ENCODE peak calls at places on chromosomes 16 and 17, in five cellular contexts. B is AG08395, O is fibroblast of pulmonary artery, G is M059J, I is kidney glomerular epithelial cell. T is an unnamed sample.

GRCh38 chr17:41754066-41754465 is 19.6 kb upstream of the HAP1 start:
- DNase-seq in B (no peak), O (no peak), G (no peak), I (no peak), T (no peak)

GRCh38 chr17:35740997-35741931 is 9.8 kb downstream of the RASL10B start:
- DNase-seq in B (no peak), O (no peak), G (no peak), I (no peak), T (no peak)

GRCh38 chr17:50114849-50115357 is 15.1 kb downstream of the SAMD14 start:
- DNase-seq in B (peak), O (peak), G (peak), I (peak), T (peak)

GRCh38 chr16:56565023-56565477 is at the start of gene MT4:
- DNase-seq in B (no peak), O (no peak), G (no peak), I (no peak), T (no peak)

GRCh38 chr17:4833941-4834501 is 881 bp downstream of the MINK1 start:
- DNase-seq in B (peak), O (peak), G (peak), I (no peak), T (peak)

GRCh38 chr17:41973457-41973856 is 6.9 kb downstream of the CNP start:
- DNase-seq in B (no peak), O (no peak), G (no peak), I (no peak), T (no peak)

GRCh38 chr16:11250091-11250785 is 5.8 kb downstream of the SOCS1 start:
- DNase-seq in B (no peak), O (peak), G (peak), I (no peak), T (no peak)

GRCh38 chr17:11221196-11221595 is 19.8 kb upstream of the SHISA6 start:
- DNase-seq in B (no peak), O (no peak), G (no peak), I (no peak), T (no peak)

GRCh38 chr17:21081967-21082366 is 39.2 kb upstream of the USP22 start:
- DNase-seq in B (no peak), O (no peak), G (no peak), I (no peak), T (peak)

GRCh38 chr17:47878203-47879027 is 17.6 kb upstream of the SP2 start:
- DNase-seq in B (no peak), O (no peak), G (peak), I (no peak), T (no peak)

GRCh38 chr16:2043980-2044451 is 3.6 kb downstream of the NTHL1 start:
- DNase-seq in B (no peak), O (no peak), G (no peak), I (no peak), T (no peak)

GRCh38 chr16:71626018-71626857 is at the start of gene MARVELD3:
- DNase-seq in B (no peak), O (no peak), G (no peak), I (no peak), T (peak)

GRCh38 chr16:6360641-6361040 is 972.0 kb upstream of the RBFOX1 start:
- DNase-seq in B (no peak), O (no peak), G (no peak), I (no peak), T (no peak)

GRCh38 chr17:9256944-9257629 is 235.8 kb downstream of the NTN1 start:
- DNase-seq in B (peak), O (no peak), G (peak), I (no peak), T (no peak)

GRCh38 chr17:82203920-82204319 is 8.7 kb downstream of the CCDC57 start:
- DNase-seq in B (no peak), O (no peak), G (no peak), I (no peak), T (no peak)

GRCh38 chr17:48149174-48150106 is 41.9 kb downstream of the SNX11 start:
- DNase-seq in B (no peak), O (peak), G (no peak), I (no peak), T (no peak)

GRCh38 chr17:2253768-2254406 is 49.7 kb downstream of the SMG6 start:
- DNase-seq in B (no peak), O (no peak), G (no peak), I (no peak), T (no peak)

GRCh38 chr16:48366165-48367093 is 18.8 kb downstream of the SIAH1 start:
- DNase-seq in B (peak), O (peak), G (peak), I (peak), T (peak)

GRCh38 chr17:15038656-15039055 is 226.5 kb downstream of the PMP22 start:
- DNase-seq in B (peak), O (no peak), G (peak), I (no peak), T (peak)

GRCh38 chr17:46964315-46965265 is 14.5 kb downstream of the RPRML start:
- DNase-seq in B (peak), O (peak), G (no peak), I (no peak), T (no peak)

GRCh38 chr17:7478276-7479138 is 924 bp downstream of the ZBTB4 start:
- DNase-seq in B (peak), O (no peak), G (peak), I (peak), T (no peak)

GRCh38 chr16:7946142-7946541 is 613.5 kb downstream of the RBFOX1 start:
- DNase-seq in B (no peak), O (no peak), G (no peak), I (no peak), T (no peak)

GRCh38 chr16:73202176-73202729 is 154.3 kb upstream of the ZFHX3 start:
- DNase-seq in B (peak), O (peak), G (peak), I (no peak), T (no peak)

GRCh38 chr16:67482260-67482924 is 955 bp downstream of the AGRP start:
- DNase-seq in B (no peak), O (no peak), G (no peak), I (no peak), T (no peak)